ENCODE peak calls at places on chromosomes 11 and 22, in seven cellular contexts. A is EL; X is smooth muscle cell of the brain vasculature; B is activated naive CD8-positive, alpha-beta T cell treated with anti-CD3 and anti-CD28 coated beads, Interleukin-2, amount 10 ng/mL, durations not matched to agents 7 days and 5 days; V is heart right ventricle; R is ACHN; H is GF-D8. W is an unnamed sample.

GRCh38 chr11:132770802-132771545 is 761.3 kb downstream of the OPCML start:
- DNase-seq in A (no peak), X (no peak), B (no peak), V (no peak), R (no peak), H (no peak), W (peak; percentile 44)

GRCh38 chr11:115717215-115717584 is 213.0 kb upstream of the CADM1 start:
- DNase-seq in A (no peak), X (no peak), B (no peak), V (no peak), R (no peak), H (no peak), W (no peak)

GRCh38 chr11:47599821-47600377 is 5.7 kb upstream of the C1QTNF4 start:
- DNase-seq in A (no peak), X (no peak), B (peak; percentile 6), V (no peak), R (no peak), H (no peak), W (no peak)

GRCh38 chr22:17779286-17780115 is 5.2 kb upstream of the BID start:
- DNase-seq in A (no peak), X (no peak), B (no peak), V (no peak), R (no peak), H (no peak), W (no peak)

GRCh38 chr11:10274726-10275125 is 19.3 kb downstream of the SBF2 start:
- DNase-seq in A (no peak), X (no peak), B (no peak), V (no peak), R (no peak), H (no peak), W (no peak)

GRCh38 chr11:40183073-40184064 is 1276.1 kb downstream of the LRRC4C start:
- DNase-seq in A (no peak), X (no peak), B (no peak), V (no peak), R (no peak), H (no peak), W (no peak)

GRCh38 chr11:92473736-92474135 is 249.1 kb downstream of the FAT3 start:
- DNase-seq in A (peak; percentile 59), X (no peak), B (no peak), V (no peak), R (no peak), H (no peak), W (peak; percentile 56)

GRCh38 chr22:24969588-24970301 is 17.2 kb downstream of the KIAA1671 start:
- DNase-seq in A (peak; percentile 55), X (no peak), B (no peak), V (peak; percentile 56), R (no peak), H (no peak), W (peak; percentile 61)

W was measured in astrocyte of the hippocampus.